ENCODE peak calls at places on chromosome X, in seven cellular contexts. One of them, this sample, is unnamed.
A peak's percentile ranks its signal among the peaks of the same experiment; 100 is the strongest.

GRCh38 chrX:13579696-13580095 is 10.3 kb downstream of the EGFL6 start:
- DNase-seq in H1: no peak
- DNase-seq in SK-N-SH: no peak
- DNase-seq in K562: no peak
- DNase-seq in HCT116: no peak
- DNase-seq in GM12878: no peak
- DNase-seq in HepG2: no peak
- DNase-seq in this sample: no peak

GRCh38 chrX:31185884-31186283 is 114.0 kb upstream of the FTHL17 start:
- DNase-seq in H1: no peak
- DNase-seq in SK-N-SH: no peak
- DNase-seq in K562: no peak
- DNase-seq in HCT116: no peak
- DNase-seq in GM12878: no peak
- DNase-seq in HepG2: no peak
- DNase-seq in this sample: no peak

GRCh38 chrX:121028419-121028818 is 19.0 kb upstream of the GLUD2 start:
- DNase-seq in H1: no peak
- DNase-seq in SK-N-SH: no peak
- DNase-seq in K562: no peak
- DNase-seq in HCT116: no peak
- DNase-seq in GM12878: no peak
- DNase-seq in HepG2: no peak
- DNase-seq in this sample: no peak

GRCh38 chrX:1421433-1422134 is 29.7 kb upstream of the SLC25A6 start:
- DNase-seq in H1: no peak
- DNase-seq in SK-N-SH: no peak
- DNase-seq in K562: no peak
- DNase-seq in HCT116: no peak
- DNase-seq in GM12878: no peak
- DNase-seq in HepG2: no peak
- DNase-seq in this sample: no peak

GRCh38 chrX:18041656-18042055 is 179.0 kb downstream of the BEND2 start:
- DNase-seq in H1: no peak
- DNase-seq in SK-N-SH: no peak
- DNase-seq in K562: no peak
- DNase-seq in HCT116: no peak
- DNase-seq in GM12878: no peak
- DNase-seq in HepG2: no peak
- DNase-seq in this sample: no peak

GRCh38 chrX:152907084-152907651 is 9.3 kb downstream of the ZNF185 start:
- DNase-seq in H1: no peak
- DNase-seq in SK-N-SH: peak; percentile 81
- DNase-seq in K562: peak; percentile 28
- DNase-seq in HCT116: no peak
- DNase-seq in GM12878: no peak
- DNase-seq in HepG2: no peak
- DNase-seq in this sample: no peak

GRCh38 chrX:2627272-2627867 is 63.7 kb upstream of the CD99 start:
- DNase-seq in H1: no peak
- DNase-seq in SK-N-SH: peak; percentile 19
- DNase-seq in K562: peak; percentile 63
- DNase-seq in HCT116: peak; percentile 44
- DNase-seq in GM12878: no peak
- DNase-seq in HepG2: peak; percentile 71
- DNase-seq in this sample: no peak

GRCh38 chrX:64842492-64842891 is 133.8 kb downstream of the ZC4H2 start:
- DNase-seq in H1: no peak
- DNase-seq in SK-N-SH: no peak
- DNase-seq in K562: no peak
- DNase-seq in HCT116: no peak
- DNase-seq in GM12878: no peak
- DNase-seq in HepG2: no peak
- DNase-seq in this sample: no peak

GRCh38 chrX:111914398-111915092 is 38.6 kb downstream of the TRPC5OS start:
- DNase-seq in H1: no peak
- DNase-seq in SK-N-SH: no peak
- DNase-seq in K562: no peak
- DNase-seq in HCT116: no peak
- DNase-seq in GM12878: no peak
- DNase-seq in HepG2: no peak
- DNase-seq in this sample: peak; percentile 50

GRCh38 chrX:68432648-68433047 is 647 bp downstream of the OPHN1 start:
- DNase-seq in H1: no peak
- DNase-seq in SK-N-SH: peak; percentile 23
- DNase-seq in K562: peak; percentile 73
- DNase-seq in HCT116: no peak
- DNase-seq in GM12878: no peak
- DNase-seq in HepG2: no peak
- DNase-seq in this sample: no peak
- TF ChIP-seq CTCF in H1: no peak
- TF ChIP-seq CTCF in SK-N-SH: no peak
- TF ChIP-seq CTCF in K562: no peak
- TF ChIP-seq CTCF in HCT116: no peak
- TF ChIP-seq CTCF in GM12878: no peak
- TF ChIP-seq CTCF in HepG2: no peak
- TF ChIP-seq CTCF in this sample: no peak

DNA sequence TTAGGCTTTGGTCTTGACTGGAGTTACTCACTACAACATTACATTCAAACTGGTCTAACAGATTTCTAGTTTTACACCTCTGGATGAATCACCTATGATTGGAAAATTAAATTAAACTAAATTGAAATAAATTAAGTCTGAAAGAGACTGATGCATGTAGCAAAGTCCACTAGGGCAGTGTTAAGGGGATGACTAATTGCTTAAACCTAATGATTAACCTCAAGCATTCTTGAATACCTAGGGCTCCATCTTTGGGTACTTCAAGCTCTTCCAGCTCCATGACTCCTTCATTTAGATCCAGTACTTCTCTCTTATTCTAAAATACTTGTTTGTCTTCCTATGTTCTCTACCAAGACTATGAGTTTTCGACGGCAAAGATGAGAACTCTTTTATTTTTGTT is 86.8 kb downstream of the SH2D1A start:
- DNase-seq in H1: no peak
- DNase-seq in SK-N-SH: no peak
- DNase-seq in K562: no peak
- DNase-seq in HCT116: no peak
- DNase-seq in GM12878: no peak
- DNase-seq in HepG2: no peak
- DNase-seq in this sample: no peak
- TF ChIP-seq SIN3A in H1: no peak
- TF ChIP-seq SIN3A in SK-N-SH: no peak
- TF ChIP-seq SIN3A in K562: no peak
- TF ChIP-seq SIN3A in HCT116: no peak
- TF ChIP-seq SIN3A in GM12878: no peak
- TF ChIP-seq SIN3A in HepG2: no peak
- TF ChIP-seq SIN3A in this sample: no peak

GRCh38 chrX:106621836-106622235 is 10.1 kb downstream of the RADX start:
- DNase-seq in H1: no peak
- DNase-seq in SK-N-SH: no peak
- DNase-seq in K562: no peak
- DNase-seq in HCT116: no peak
- DNase-seq in GM12878: no peak
- DNase-seq in HepG2: no peak
- DNase-seq in this sample: no peak

GRCh38 chrX:106615041-106615440 is 3.3 kb downstream of the RADX start:
- DNase-seq in H1: no peak
- DNase-seq in SK-N-SH: no peak
- DNase-seq in K562: no peak
- DNase-seq in HCT116: no peak
- DNase-seq in GM12878: no peak
- DNase-seq in HepG2: no peak
- DNase-seq in this sample: no peak

GRCh38 chrX:106619797-106620196 is 8.0 kb downstream of the RADX start:
- DNase-seq in H1: no peak
- DNase-seq in SK-N-SH: no peak
- DNase-seq in K562: peak; percentile 1
- DNase-seq in HCT116: no peak
- DNase-seq in GM12878: no peak
- DNase-seq in HepG2: no peak
- DNase-seq in this sample: no peak
- TF ChIP-seq CTCF in H1: no peak
- TF ChIP-seq CTCF in SK-N-SH: peak; percentile 55
- TF ChIP-seq CTCF in K562: no peak
- TF ChIP-seq CTCF in HCT116: peak; percentile 18
- TF ChIP-seq CTCF in GM12878: peak; percentile 45
- TF ChIP-seq CTCF in HepG2: peak; percentile 28
- TF ChIP-seq CTCF in this sample: peak; percentile 67

GRCh38 chrX:143788265-143788664 is 67.7 kb upstream of the SPANXN2 start:
- DNase-seq in H1: no peak
- DNase-seq in SK-N-SH: peak; percentile 8
- DNase-seq in K562: peak; percentile 1
- DNase-seq in HCT116: no peak
- DNase-seq in GM12878: no peak
- DNase-seq in HepG2: no peak
- DNase-seq in this sample: peak; percentile 2
- TF ChIP-seq SIN3A in H1: no peak
- TF ChIP-seq SIN3A in SK-N-SH: no peak
- TF ChIP-seq SIN3A in K562: no peak
- TF ChIP-seq SIN3A in HCT116: no peak
- TF ChIP-seq SIN3A in GM12878: no peak
- TF ChIP-seq SIN3A in HepG2: no peak
- TF ChIP-seq SIN3A in this sample: no peak

GRCh38 chrX:88424071-88424470 is 323.0 kb upstream of the CPXCR1 start:
- DNase-seq in H1: no peak
- DNase-seq in SK-N-SH: no peak
- DNase-seq in K562: no peak
- DNase-seq in HCT116: no peak
- DNase-seq in GM12878: no peak
- DNase-seq in HepG2: no peak
- DNase-seq in this sample: no peak

GRCh38 chrX:88424541-88424940 is 322.5 kb upstream of the CPXCR1 start:
- DNase-seq in H1: no peak
- DNase-seq in SK-N-SH: no peak
- DNase-seq in K562: no peak
- DNase-seq in HCT116: no peak
- DNase-seq in GM12878: no peak
- DNase-seq in HepG2: no peak
- DNase-seq in this sample: no peak

GRCh38 chrX:88425739-88426138 is 321.3 kb upstream of the CPXCR1 start:
- DNase-seq in H1: no peak
- DNase-seq in SK-N-SH: no peak
- DNase-seq in K562: no peak
- DNase-seq in HCT116: no peak
- DNase-seq in GM12878: no peak
- DNase-seq in HepG2: peak; percentile 18
- DNase-seq in this sample: no peak
- TF ChIP-seq CTCF in H1: no peak
- TF ChIP-seq CTCF in SK-N-SH: peak; percentile 65
- TF ChIP-seq CTCF in K562: no peak
- TF ChIP-seq CTCF in HCT116: no peak
- TF ChIP-seq CTCF in GM12878: no peak
- TF ChIP-seq CTCF in HepG2: peak; percentile 52
- TF ChIP-seq CTCF in this sample: peak; percentile 44

GRCh38 chrX:28586291-28586690 is 955 bp upstream of the IL1RAPL1 start:
- DNase-seq in H1: no peak
- DNase-seq in SK-N-SH: no peak
- DNase-seq in K562: no peak
- DNase-seq in HCT116: no peak
- DNase-seq in GM12878: no peak
- DNase-seq in HepG2: no peak
- DNase-seq in this sample: no peak
- TF ChIP-seq SIN3A in H1: no peak
- TF ChIP-seq SIN3A in SK-N-SH: no peak
- TF ChIP-seq SIN3A in K562: no peak
- TF ChIP-seq SIN3A in HCT116: no peak
- TF ChIP-seq SIN3A in GM12878: no peak
- TF ChIP-seq SIN3A in HepG2: no peak
- TF ChIP-seq SIN3A in this sample: no peak

This sample was measured in Panc1.